ENCODE peak calls at places on chromosome 4, in six cellular contexts. N is H7, H is spleen, B is GM23248, Y is fibroblast of pulmonary artery, Z is SK-N-SH. S is an unnamed sample.

GRCh38 chr4:118033148-118034060 is 882 bp upstream of the NDST3 start:
- DNase-seq in Y (peak), Z (peak), N (peak), H (peak), B (peak), S (peak)

GRCh38 chr4:107689912-107690587 is 30.0 kb downstream of the PAPSS1 start:
- DNase-seq in H (no peak), N (no peak), Y (peak), B (peak), Z (no peak), S (no peak)

GRCh38 chr4:93791570-93792195 is 36.9 kb upstream of the ATOH1 start:
- DNase-seq in Y (peak), N (peak), H (no peak), Z (peak), B (peak), S (no peak)

GRCh38 chr4:143085224-143085623 is 99.5 kb upstream of the USP38 start:
- DNase-seq in H (no peak), Y (peak), B (peak), N (no peak), Z (no peak), S (no peak)

GRCh38 chr4:16897991-16898827 is at the start of gene LDB2:
- DNase-seq in H (no peak), N (peak), B (peak), Y (peak), Z (peak), S (peak)

GRCh38 chr4:101367201-101367600 is 19.9 kb upstream of the PPP3CA start:
- DNase-seq in B (peak), Y (peak), H (no peak), Z (no peak), N (no peak), S (no peak)

GRCh38 chr4:32061916-32062315 is 1341.7 kb downstream of the PCDH7 start:
- DNase-seq in H (no peak), Z (no peak), B (no peak), Y (no peak), N (no peak), S (no peak)

GRCh38 chr4:112765317-112765989 is 128.5 kb downstream of the LARP7 start:
- DNase-seq in Z (peak), B (peak), H (no peak), N (peak), Y (peak), S (no peak)

GRCh38 chr4:69096810-69097209 is 536 bp downstream of the UGT2B7 start:
- DNase-seq in B (no peak), H (no peak), Z (no peak), N (no peak), Y (no peak), S (no peak)

GRCh38 chr4:36280555-36280954 is 861 bp upstream of the DTHD1 start:
- DNase-seq in Z (no peak), N (peak), Y (no peak), B (no peak), H (no peak), S (no peak)

GRCh38 chr4:151744614-151745013 is 16.2 kb downstream of the GATB start:
- DNase-seq in H (no peak), Y (peak), Z (no peak), B (peak), N (peak), S (no peak)

GRCh38 chr4:164481306-164482091 is 272.4 kb upstream of the SMIM31 start:
- DNase-seq in Z (no peak), N (no peak), Y (no peak), H (no peak), B (no peak), S (no peak)

GRCh38 chr4:41963105-41963504 is 18.5 kb upstream of the DCAF4L1 start:
- DNase-seq in Y (peak), Z (peak), H (no peak), B (peak), N (no peak), S (no peak)

GRCh38 chr4:60805500-60806313 is 394.4 kb upstream of the ADGRL3 start:
- DNase-seq in B (peak), Z (peak), N (peak), Y (peak), H (no peak), S (no peak)

GRCh38 chr4:147247577-147247976 is 233.3 kb upstream of the EDNRA start:
- DNase-seq in H (no peak), Z (no peak), B (no peak), N (no peak), Y (no peak), S (no peak)

GRCh38 chr4:121096629-121097028 is 24.3 kb upstream of the NDNF start:
- DNase-seq in Y (peak), H (no peak), Z (peak), N (peak), B (peak), S (no peak)

GRCh38 chr4:19437008-19437407 is 814.7 kb upstream of the SLIT2 start:
- DNase-seq in Y (no peak), Z (no peak), N (no peak), H (no peak), B (no peak), S (no peak)

GRCh38 chr4:65983062-65983461 is 312.8 kb upstream of the EPHA5 start:
- DNase-seq in Y (peak), H (no peak), B (no peak), N (no peak), Z (no peak), S (no peak)

GRCh38 chr4:21697583-21697982 is 251.0 kb downstream of the KCNIP4 start:
- DNase-seq in H (peak), N (peak), Y (no peak), B (peak), Z (peak), S (no peak)

GRCh38 chr4:25032126-25032525 is 1.4 kb upstream of the LGI2 start:
- DNase-seq in Y (peak), B (peak), Z (peak), H (no peak), N (peak), S (no peak)

GRCh38 chr4:25029479-25030282 is 1.1 kb downstream of the LGI2 start:
- DNase-seq in Z (peak), Y (no peak), B (no peak), H (peak), N (peak), S (no peak)

GRCh38 chr4:25031077-25031606 is 396 bp upstream of the LGI2 start:
- DNase-seq in H (no peak), B (peak), Z (peak), N (peak), Y (peak), S (no peak)

DNA sequence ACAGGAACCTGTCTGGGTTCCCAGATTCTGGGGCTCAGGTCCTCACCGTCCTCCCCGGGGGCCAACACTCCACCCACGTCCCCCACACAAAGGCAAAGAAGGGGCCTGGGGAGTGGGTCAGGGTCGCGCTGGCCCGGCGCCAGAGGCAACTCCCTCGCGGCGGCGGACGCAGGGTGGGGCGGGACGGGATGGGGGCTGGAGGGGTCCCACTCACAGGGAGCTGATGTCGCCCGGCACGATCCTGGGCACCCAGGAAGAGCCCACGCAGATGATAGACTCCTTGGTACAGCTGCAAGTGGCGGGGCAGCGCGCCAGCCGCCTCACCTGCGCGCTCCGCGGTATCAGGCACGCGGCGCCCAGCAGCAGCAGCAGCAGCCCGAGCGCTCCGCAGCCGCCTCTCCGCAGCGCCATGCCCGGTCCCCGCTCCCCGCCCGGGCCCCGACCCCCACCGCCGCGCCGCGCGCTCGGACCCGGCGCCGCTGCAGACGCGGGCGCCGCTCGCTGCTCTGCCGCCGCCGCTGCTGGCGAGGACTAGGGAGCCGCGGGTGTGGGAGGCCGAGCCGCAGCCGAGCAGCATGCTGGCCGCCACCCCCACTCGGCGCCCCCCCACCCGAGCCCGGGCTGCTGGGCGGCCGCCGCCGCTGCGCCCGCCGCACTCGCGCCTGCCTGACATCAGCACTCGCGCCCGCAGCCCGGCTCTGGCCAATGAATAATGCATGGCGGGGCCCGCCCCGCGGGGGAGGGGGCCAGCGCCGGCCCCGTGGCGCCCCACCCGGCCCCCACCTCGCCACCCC is at the start of gene LGI2:
- DNase-seq in Y (no peak), N (peak), H (no peak), Z (peak), B (peak), S (no peak)
- H3K4me3 ChIP-seq in Y (peak), N (peak), H (peak), Z (peak), B (peak), S (peak)

DNA sequence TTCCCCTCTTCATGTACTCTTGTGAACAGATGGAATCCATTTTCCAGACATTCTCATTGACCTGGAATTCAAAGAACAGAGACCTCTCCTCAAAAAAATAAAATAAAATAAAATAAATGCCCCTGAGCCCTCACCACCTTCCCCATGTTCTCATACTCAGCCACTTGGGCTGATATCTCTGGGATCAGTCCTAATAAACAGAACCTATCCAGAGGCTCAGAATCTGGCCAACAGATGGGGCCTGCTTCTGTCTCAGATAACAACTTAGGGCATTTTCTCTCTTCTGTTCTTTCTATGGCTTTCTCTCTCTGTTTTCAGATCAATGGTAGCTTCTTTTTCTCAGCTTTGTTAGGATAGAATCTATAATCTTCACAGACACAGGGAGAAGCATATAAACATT is 907.0 kb downstream of the FAT4 start:
- DNase-seq in B (no peak), Z (peak), Y (no peak), H (no peak), N (no peak), S (no peak)
- H3K4me3 ChIP-seq in B (no peak), Z (no peak), Y (no peak), H (no peak), N (no peak), S (no peak)

GRCh38 chr4:140642674-140643437 is 74.1 kb upstream of the UCP1 start:
- DNase-seq in Y (no peak), B (no peak), Z (no peak), N (peak), H (no peak), S (no peak)

GRCh38 chr4:140641789-140642439 is 73.2 kb upstream of the UCP1 start:
- DNase-seq in Z (peak), Y (no peak), N (peak), H (no peak), B (no peak), S (no peak)

GRCh38 chr4:140643571-140644055 is 74.9 kb upstream of the UCP1 start:
- DNase-seq in H (no peak), Y (no peak), Z (no peak), B (no peak), N (peak), S (no peak)

GRCh38 chr4:140640150-140640748 is 71.5 kb upstream of the UCP1 start:
- DNase-seq in B (no peak), H (no peak), Y (no peak), N (no peak), Z (no peak), S (no peak)

GRCh38 chr4:140641105-140641555 is 72.4 kb upstream of the UCP1 start:
- DNase-seq in B (no peak), H (no peak), Z (no peak), Y (no peak), N (no peak), S (no peak)
- H3K4me3 ChIP-seq in B (no peak), H (no peak), Z (no peak), Y (no peak), N (no peak), S (no peak)

GRCh38 chr4:91630764-91631163 is 673.0 kb upstream of the GRID2 start:
- DNase-seq in B (no peak), Z (no peak), N (no peak), H (no peak), Y (no peak), S (no peak)

GRCh38 chr4:91631335-91631734 is 672.4 kb upstream of the GRID2 start:
- DNase-seq in Y (no peak), B (no peak), H (no peak), Z (no peak), N (no peak), S (no peak)

GRCh38 chr4:91636083-91636482 is 667.7 kb upstream of the GRID2 start:
- DNase-seq in Z (no peak), N (no peak), B (no peak), H (no peak), Y (no peak), S (no peak)
- H3K4me3 ChIP-seq in Z (no peak), N (no peak), B (no peak), H (no peak), Y (no peak), S (no peak)

GRCh38 chr4:140097572-140097971 is 56.4 kb downstream of the MAML3 start:
- DNase-seq in H (no peak), Y (no peak), Z (no peak), N (no peak), B (no peak), S (no peak)
- H3K4me3 ChIP-seq in H (no peak), Y (no peak), Z (no peak), N (no peak), B (no peak), S (no peak)

DNA sequence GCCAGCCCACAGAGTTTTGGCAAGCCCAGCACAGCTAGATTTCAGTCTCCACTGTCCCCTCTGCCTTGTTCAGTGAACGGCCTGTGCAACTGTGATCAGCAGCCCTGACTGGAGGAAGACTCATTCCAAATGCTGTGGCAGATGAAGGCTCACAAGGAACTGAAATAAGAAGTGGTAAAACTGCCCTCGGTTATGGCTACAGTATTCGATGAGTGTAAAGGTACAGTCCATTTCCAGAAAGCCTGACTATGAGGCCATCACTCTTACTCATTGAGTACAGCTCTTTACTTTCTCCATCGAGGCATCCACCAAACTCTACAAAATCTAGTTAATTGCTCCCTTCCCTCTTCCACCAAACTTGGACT is 69.1 kb downstream of the RHOH start:
- DNase-seq in Y (no peak), H (no peak), N (no peak), B (no peak), Z (no peak), S (no peak)
- H3K4me3 ChIP-seq in Y (no peak), H (no peak), N (no peak), B (no peak), Z (no peak), S (no peak)

GRCh38 chr4:25161599-25161960 is 1.3 kb upstream of the SEPSECS start:
- DNase-seq in Z (no peak), N (no peak), Y (peak), B (peak), H (no peak), S (no peak)
- H3K4me3 ChIP-seq in Z (peak), N (no peak), Y (peak), B (peak), H (peak), S (no peak)

GRCh38 chr4:57424231-57424897 is 314.2 kb upstream of the IGFBP7 start:
- DNase-seq in H (no peak), N (no peak), B (peak), Z (no peak), Y (peak), S (no peak)
- H3K4me3 ChIP-seq in H (no peak), N (no peak), B (peak), Z (no peak), Y (no peak), S (no peak)

DNA sequence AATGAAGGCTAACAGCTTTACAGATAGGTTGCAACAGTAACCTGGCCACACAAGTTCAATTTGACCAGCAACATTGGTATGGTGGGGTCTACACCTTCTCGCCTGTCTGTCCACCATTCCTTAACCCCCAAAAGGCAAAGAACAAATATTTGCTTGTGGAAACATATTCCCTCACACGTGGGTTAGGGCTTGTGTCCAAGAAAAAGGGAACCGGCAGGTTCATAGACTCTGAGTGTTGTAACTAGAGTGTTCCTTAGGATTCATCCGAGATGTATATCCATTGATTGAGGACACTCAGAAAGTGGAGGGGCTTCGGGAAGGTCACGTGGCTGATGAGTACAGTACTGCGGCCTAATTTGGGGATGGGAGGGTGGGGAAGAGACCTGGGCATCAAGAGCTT is 54.1 kb downstream of the C4orf51 start:
- DNase-seq in B (peak), H (no peak), Z (no peak), Y (peak), N (no peak), S (no peak)
- H3K4me3 ChIP-seq in B (peak), H (peak), Z (no peak), Y (peak), N (no peak), S (no peak)

DNA sequence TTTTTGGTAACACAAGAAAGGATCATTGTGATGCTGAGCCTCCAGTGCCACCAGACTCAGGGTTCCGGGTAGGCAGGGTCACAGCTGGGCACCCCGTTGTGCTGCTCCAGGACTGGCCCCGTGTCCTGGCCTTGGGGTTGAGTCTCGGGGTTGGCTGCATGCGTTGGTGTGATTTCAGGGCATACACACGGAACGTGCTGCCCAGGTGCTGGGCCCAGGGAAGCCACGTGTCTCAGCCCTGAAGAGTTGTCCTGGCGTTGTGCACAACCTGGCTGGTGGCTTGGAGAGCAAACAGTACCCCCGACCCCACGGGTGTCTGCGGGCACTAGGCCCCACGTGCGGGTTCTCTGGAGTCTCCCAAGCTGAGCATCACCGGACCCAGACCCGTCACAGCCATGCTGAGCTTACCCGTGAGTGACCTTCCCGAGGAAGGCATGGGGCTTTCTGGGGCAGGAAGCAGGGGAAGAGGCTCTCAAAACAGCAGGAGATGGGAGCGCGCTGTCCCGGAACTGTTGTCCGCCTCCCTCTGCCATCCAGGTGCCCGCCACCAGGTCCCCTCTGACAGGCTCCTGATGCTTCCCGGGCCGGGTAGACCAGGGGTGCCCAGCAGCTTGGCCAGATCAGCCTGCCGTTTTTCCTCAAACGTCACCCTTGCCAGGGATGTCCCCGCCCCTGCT is 66.1 kb upstream of the ENPP6 start:
- DNase-seq in Z (no peak), B (no peak), H (no peak), N (peak), Y (no peak), S (no peak)
- H3K4me3 ChIP-seq in Z (no peak), B (no peak), H (peak), N (no peak), Y (no peak), S (no peak)

S was measured in lower leg skin.